ENCODE peak calls at places on chromosomes 5 and 9, in six cellular contexts. L is OCI-LY7, Q is Karpas-422, F is SK-N-SH, B is astrocyte, T is HCT116. U is an unnamed sample.

GRCh38 chr9:127910613-127911205 is 6.1 kb downstream of the ST6GALNAC4 start:
- DNase-seq in L (no peak), Q (no peak), F (no peak), B (no peak), T (no peak), U (no peak)

GRCh38 chr5:5331838-5332237 is 90.6 kb upstream of the ICE1 start:
- DNase-seq in L (no peak), Q (no peak), F (no peak), B (peak; percentile 44), T (no peak), U (no peak)

GRCh38 chr9:77604316-77604715 is 43.8 kb downstream of the GNA14 start:
- DNase-seq in L (no peak), Q (no peak), F (no peak), B (peak; percentile 22), T (no peak), U (no peak)

GRCh38 chr5:89268460-89268859 is 385.5 kb upstream of the MEF2C start:
- DNase-seq in L (no peak), Q (no peak), F (no peak), B (no peak), T (no peak), U (no peak)

GRCh38 chr5:76801159-76801802 is 17.5 kb upstream of the F2RL1 start:
- DNase-seq in L (no peak), Q (no peak), F (no peak), B (peak; percentile 94), T (peak; percentile 59), U (no peak)

GRCh38 chr9:126605792-126606482 is 7.8 kb upstream of the LMX1B start:
- DNase-seq in L (no peak), Q (no peak), F (peak; percentile 5), B (no peak), T (no peak), U (no peak)

GRCh38 chr5:141869040-141869439 is 9.2 kb downstream of the PCDH1 start:
- DNase-seq in L (no peak), Q (no peak), F (no peak), B (no peak), T (no peak), U (no peak)

GRCh38 chr9:114551750-114552685 is 35.6 kb upstream of the ATP6V1G1 start:
- DNase-seq in L (no peak), Q (no peak), F (peak; percentile 26), B (peak; percentile 99), T (peak; percentile 92), U (no peak)

GRCh38 chr9:34562136-34562745 is 27.3 kb downstream of the CNTFR start:
- DNase-seq in L (peak; percentile 18), Q (peak; percentile 77), F (peak; percentile 59), B (no peak), T (no peak), U (no peak)

GRCh38 chr5:79666758-79667157 is 22.9 kb upstream of the CMYA5 start:
- DNase-seq in L (no peak), Q (no peak), F (no peak), B (no peak), T (no peak), U (no peak)

GRCh38 chr5:113581388-113581787 is 67.9 kb downstream of the YTHDC2 start:
- DNase-seq in L (no peak), Q (no peak), F (no peak), B (no peak), T (no peak), U (no peak)

GRCh38 chr9:120928015-120928719 is 1.6 kb upstream of the TRAF1 start:
- DNase-seq in L (peak; percentile 47), Q (peak; percentile 76), F (no peak), B (no peak), T (no peak), U (no peak)

GRCh38 chr5:78287169-78287568 is 7.3 kb downstream of the AP3B1 start:
- DNase-seq in L (no peak), Q (no peak), F (no peak), B (no peak), T (no peak), U (no peak)

GRCh38 chr5:14444988-14445387 is 136.6 kb upstream of the OTULINL start:
- DNase-seq in L (no peak), Q (no peak), F (no peak), B (no peak), T (no peak), U (no peak)

GRCh38 chr9:137379761-137380161 is 43.2 kb downstream of the EXD3 start:
- DNase-seq in L (no peak), Q (no peak), F (no peak), B (no peak), T (no peak), U (no peak)

GRCh38 chr5:119129770-119130169 is 58.9 kb downstream of the DMXL1 start:
- DNase-seq in L (no peak), Q (no peak), F (no peak), B (no peak), T (no peak), U (no peak)

GRCh38 chr9:79764377-79764776 is 192.6 kb downstream of the TLE4 start:
- DNase-seq in L (no peak), Q (no peak), F (peak; percentile 3), B (peak; percentile 97), T (no peak), U (no peak)

GRCh38 chr9:118222375-118222774 is 518.2 kb downstream of the TLR4 start:
- DNase-seq in L (no peak), Q (no peak), F (no peak), B (no peak), T (no peak), U (no peak)

GRCh38 chr9:16133032-16133431 is 580.2 kb downstream of the CCDC171 start:
- DNase-seq in L (no peak), Q (no peak), F (no peak), B (no peak), T (no peak), U (no peak)

GRCh38 chr5:180873628-180874520 is 12.8 kb upstream of the ZFP62 start:
- DNase-seq in L (peak; percentile 53), Q (no peak), F (no peak), B (peak; percentile 20), T (no peak), U (no peak)

GRCh38 chr9:136189394-136190236 is 15.3 kb downstream of the LHX3 start:
- DNase-seq in L (no peak), Q (no peak), F (peak; percentile 63), B (no peak), T (no peak), U (no peak)

GRCh38 chr5:72434781-72435437 is 72.3 kb downstream of the ZNF366 start:
- DNase-seq in L (no peak), Q (no peak), F (no peak), B (no peak), T (no peak), U (no peak)

GRCh38 chr5:142339781-142340180 is 15.0 kb upstream of the SPRY4 start:
- DNase-seq in L (no peak), Q (no peak), F (no peak), B (no peak), T (no peak), U (no peak)

DNA sequence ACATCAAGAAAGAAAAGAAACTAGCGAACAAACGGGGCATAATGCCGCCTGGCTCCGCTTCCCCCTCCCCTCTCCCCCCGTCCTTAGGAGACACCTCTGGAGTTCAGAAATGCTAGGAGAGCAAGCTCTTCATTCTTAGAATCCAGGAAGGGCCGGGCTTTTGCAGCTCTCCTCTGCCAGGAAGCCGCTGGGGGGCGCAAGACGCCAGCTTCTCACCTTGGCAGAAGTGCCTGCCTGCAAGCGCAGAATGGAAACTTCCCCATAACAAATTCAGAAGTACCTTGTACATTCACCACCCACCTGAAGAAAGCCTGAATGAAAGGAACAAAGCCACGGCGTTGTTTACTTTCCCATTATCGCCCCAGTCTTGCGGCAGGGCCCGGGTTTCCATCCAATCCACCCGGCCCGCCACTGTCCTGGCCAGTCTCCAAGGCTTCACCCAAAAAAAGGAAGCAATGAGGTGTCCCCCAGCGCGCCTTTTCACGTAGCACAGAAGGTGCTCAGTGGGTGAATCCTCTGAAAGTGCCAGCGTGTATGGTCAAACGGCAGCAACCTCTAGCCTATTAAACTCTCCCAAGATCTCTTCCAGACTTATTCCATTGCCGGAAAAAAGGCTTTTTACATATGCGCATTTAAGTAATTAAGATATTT is 1.7 kb upstream of the GADD45G start:
- DNase-seq in L (peak; percentile 84), Q (peak; percentile 91), F (peak; percentile 70), B (peak; percentile 60), T (peak; percentile 74), U (peak; percentile 88)
- H3K4me3 ChIP-seq in L (no peak overlapping the region), Q (no peak overlapping the region), F (peak overlapping the region; percentile 61), B (no peak overlapping the region), T (peak overlapping the region; percentile 52), U (peak overlapping the region; percentile 74)

GRCh38 chr5:129672006-129672405 is 75.9 kb upstream of the MINAR2 start:
- DNase-seq in L (no peak), Q (no peak), F (no peak), B (no peak), T (no peak), U (no peak)

DNA sequence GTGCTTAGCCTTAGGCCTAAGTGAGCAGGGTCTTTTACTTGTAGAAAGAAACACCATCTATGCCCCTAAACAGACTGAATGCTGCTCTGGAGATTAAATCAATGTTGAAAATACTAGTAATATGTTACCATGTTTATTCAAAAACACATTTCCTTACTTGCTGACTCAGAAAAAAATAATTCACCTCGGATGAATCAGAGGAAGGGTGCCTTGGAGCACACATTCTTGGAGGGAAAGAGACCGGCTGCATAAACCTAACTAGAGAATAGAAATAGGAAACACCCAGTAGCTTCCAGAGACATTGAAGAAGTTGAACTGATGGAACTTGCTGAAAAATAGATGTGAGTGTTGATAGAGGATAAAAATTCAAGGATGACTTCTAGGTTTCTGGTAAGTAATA is 77.0 kb upstream of the MINAR2 start:
- DNase-seq in L (no peak), Q (no peak), F (no peak), B (peak; percentile 62), T (no peak), U (no peak)
- H2AFZ ChIP-seq in L (no peak overlapping the region), Q (no peak overlapping the region), F (no peak overlapping the region), B (peak overlapping the region; percentile 49), T (no peak overlapping the region), U (no peak overlapping the region)

GRCh38 chr5:138874241-138874640 is 894 bp downstream of the LRRTM2 start:
- DNase-seq in L (no peak), Q (no peak), F (peak; percentile 39), B (peak; percentile 42), T (no peak), U (no peak)
- H3K4me3 ChIP-seq in L (no peak overlapping the region), Q (no peak overlapping the region), F (peak overlapping the region; percentile 61), B (peak overlapping the region; percentile 57), T (no peak overlapping the region), U (no peak overlapping the region)

GRCh38 chr9:74887981-74888370 is 255 bp upstream of the TRPM6 start:
- DNase-seq in L (no peak), Q (no peak), F (no peak), B (no peak), T (no peak), U (no peak)

DNA sequence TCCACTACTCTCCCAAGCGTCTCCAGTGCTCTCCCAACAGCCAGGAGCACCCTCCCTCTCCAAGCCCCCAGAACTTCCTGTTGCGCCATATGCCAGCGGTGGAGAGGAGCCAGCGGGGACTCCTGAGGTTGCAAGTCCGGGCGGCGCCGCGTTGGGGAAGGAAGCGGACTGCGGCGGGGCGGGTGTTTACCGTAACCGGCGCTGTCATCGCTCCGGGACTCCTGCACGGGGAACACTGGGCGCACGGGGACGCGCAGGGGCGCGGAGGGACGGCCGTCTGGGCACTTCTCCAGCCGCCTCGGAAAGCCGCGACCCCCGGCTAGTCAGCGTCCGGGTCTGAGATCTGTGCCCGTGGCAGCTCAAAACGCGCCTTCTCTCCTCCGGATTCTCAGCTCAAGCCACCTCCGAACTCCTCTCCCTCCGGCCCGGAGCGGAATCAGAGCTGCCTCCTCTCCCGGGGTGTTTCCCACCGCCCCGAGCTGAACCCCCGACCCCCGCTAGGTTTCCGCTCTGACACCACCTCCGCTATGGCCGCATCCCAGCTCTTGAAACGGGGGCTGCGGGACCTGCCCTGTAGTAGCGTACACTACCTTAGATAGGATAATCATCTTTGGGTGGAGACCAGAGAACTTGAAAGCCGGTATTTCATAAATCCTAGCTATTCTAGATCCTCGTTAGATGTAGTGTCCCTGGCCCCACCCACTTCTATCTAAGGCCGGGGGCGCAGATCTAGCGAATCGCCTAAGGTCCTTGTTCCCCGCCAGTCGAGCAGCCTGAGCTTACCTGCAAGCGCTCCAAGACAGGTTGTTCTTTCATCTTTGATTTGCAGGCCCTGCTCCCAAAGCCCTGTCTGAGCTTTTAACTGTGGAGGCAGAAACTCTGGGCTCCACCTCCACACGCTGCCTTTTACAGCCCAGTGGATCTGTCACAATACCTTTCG is at the start of gene TRPM6:
- DNase-seq in L (no peak), Q (no peak), F (peak; percentile 60), B (peak; percentile 61), T (peak; percentile 42), U (no peak)
- H2AFZ ChIP-seq in L (no peak within 1 kb of the TSS), Q (no peak within 1 kb of the TSS), F (peak within 1 kb of the TSS; percentile 85), B (peak within 1 kb of the TSS; percentile 82), T (peak within 1 kb of the TSS; percentile 86), U (peak within 1 kb of the TSS; percentile 56)